ENCODE peak calls at places on chromosomes 4 and X, in seven cellular contexts. B is hippocampal formation; Z is fibroblast of mammary gland; M is psoas muscle; V is NCI-H446 treated with DMSO at 0.1 percent for 48 hours; Q is CD8-positive, alpha-beta memory T cell; L is neural crest cell. T is an unnamed sample.

GRCh38 chrX:10041383-10041782 is 74.2 kb downstream of the CLDN34 start:
- DNase-seq in B (no peak), Z (no peak), M (no peak), V (no peak), Q (no peak), L (no peak), T (no peak)

GRCh38 chr4:165967486-165967885 is 94.4 kb downstream of the TLL1 start:
- DNase-seq in B (no peak), Z (no peak), M (no peak), V (no peak), Q (no peak), L (no peak), T (no peak)

GRCh38 chr4:127783971-127784519 is 1.9 kb downstream of the HSPA4L start:
- DNase-seq in B (peak), Z (no peak), M (no peak), V (no peak), Q (no peak), L (no peak), T (no peak)

GRCh38 chr4:153112071-153112460 is 92.2 kb upstream of the TRIM2 start:
- DNase-seq in B (no peak), Z (no peak), M (no peak), V (no peak), Q (no peak), L (no peak), T (no peak)

GRCh38 chrX:70476934-70477733 is 32.5 kb downstream of the DLG3 start:
- DNase-seq in B (no peak), Z (peak), M (peak), V (no peak), Q (no peak), L (no peak), T (no peak)

GRCh38 chr4:112523008-112523440 is 7.0 kb upstream of the NEUROG2 start:
- DNase-seq in B (no peak), Z (peak), M (no peak), V (no peak), Q (peak), L (peak), T (peak)

GRCh38 chr4:62717144-62717543 is 1517.0 kb downstream of the ADGRL3 start:
- DNase-seq in B (no peak), Z (no peak), M (no peak), V (no peak), Q (no peak), L (no peak), T (no peak)

GRCh38 chr4:122814426-122814825 is 12.2 kb upstream of the FGF2 start:
- DNase-seq in B (no peak), Z (no peak), M (no peak), V (no peak), Q (no peak), L (no peak), T (no peak)

GRCh38 chr4:6134612-6135220 is 65.6 kb downstream of the JAKMIP1 start:
- DNase-seq in B (no peak), Z (no peak), M (no peak), V (no peak), Q (peak), L (no peak), T (peak)

GRCh38 chr4:104868533-104868932 is 278.1 kb upstream of the TET2 start:
- DNase-seq in B (no peak), Z (no peak), M (no peak), V (no peak), Q (no peak), L (no peak), T (no peak)

GRCh38 chr4:24857996-24858395 is 54.8 kb downstream of the CCDC149 start:
- DNase-seq in B (no peak), Z (peak), M (no peak), V (no peak), Q (no peak), L (no peak), T (no peak)

GRCh38 chr4:147772056-147772455 is 40.2 kb downstream of the ARHGAP10 start:
- DNase-seq in B (no peak), Z (no peak), M (no peak), V (no peak), Q (no peak), L (no peak), T (no peak)

GRCh38 chr4:80295841-80296240 is 29.4 kb downstream of the FGF5 start:
- DNase-seq in B (no peak), Z (peak), M (no peak), V (no peak), Q (no peak), L (no peak), T (no peak)

GRCh38 chr4:148980782-148981181 is 538.6 kb upstream of the NR3C2 start:
- DNase-seq in B (peak), Z (no peak), M (no peak), V (no peak), Q (no peak), L (no peak), T (no peak)

GRCh38 chrX:40066700-40067099 is 31.1 kb downstream of the BCOR start:
- DNase-seq in B (no peak), Z (no peak), M (no peak), V (no peak), Q (no peak), L (no peak), T (no peak)

GRCh38 chrX:15206306-15206705 is 63.6 kb downstream of the ASB9 start:
- DNase-seq in B (no peak), Z (no peak), M (no peak), V (no peak), Q (no peak), L (no peak), T (no peak)

GRCh38 chr4:48421101-48421500 is 62.0 kb upstream of the SLC10A4 start:
- DNase-seq in B (no peak), Z (no peak), M (no peak), V (no peak), Q (no peak), L (no peak), T (no peak)

GRCh38 chrX:40931921-40932320 is 153.3 kb upstream of the USP9X start:
- DNase-seq in B (no peak), Z (peak), M (no peak), V (peak), Q (no peak), L (no peak), T (no peak)

GRCh38 chrX:32745323-32745722 is 466.0 kb downstream of the DMD start:
- DNase-seq in B (no peak), Z (no peak), M (no peak), V (no peak), Q (no peak), L (no peak), T (no peak)

GRCh38 chr4:17761062-17761461 is 20.4 kb downstream of the FAM184B start:
- DNase-seq in B (no peak), Z (no peak), M (no peak), V (no peak), Q (no peak), L (no peak), T (no peak)

GRCh38 chr4:52863324-52863723 is 1.2 kb downstream of the RASL11B start:
- DNase-seq in B (no peak), Z (no peak), M (no peak), V (no peak), Q (no peak), L (no peak), T (no peak)

GRCh38 chr4:126827669-126828068 is 805.1 kb upstream of the INTU start:
- DNase-seq in B (no peak), Z (no peak), M (no peak), V (no peak), Q (no peak), L (no peak), T (no peak)

GRCh38 chr4:90792689-90793088 is 665.5 kb downstream of the CCSER1 start:
- DNase-seq in B (no peak), Z (no peak), M (no peak), V (no peak), Q (no peak), L (no peak), T (no peak)

GRCh38 chr4:40401646-40402045 is 66.5 kb downstream of the CHRNA9 start:
- DNase-seq in B (no peak), Z (peak), M (no peak), V (no peak), Q (no peak), L (no peak), T (no peak)

GRCh38 chrX:133637765-133638164 is 222.5 kb upstream of the GPC4 start:
- DNase-seq in B (no peak), Z (no peak), M (no peak), V (no peak), Q (no peak), L (no peak), T (no peak)

GRCh38 chrX:47179221-47179927 is 14.3 kb upstream of the UBA1 start:
- DNase-seq in B (no peak), Z (peak), M (peak), V (no peak), Q (no peak), L (no peak), T (peak)

GRCh38 chr4:153514001-153514526 is 47.9 kb downstream of the TMEM131L start:
- DNase-seq in B (no peak), Z (peak), M (no peak), V (peak), Q (no peak), L (no peak), T (no peak)

GRCh38 chrX:2848806-2849420 is 20.2 kb downstream of the GYG2 start:
- DNase-seq in B (no peak), Z (peak), M (no peak), V (no peak), Q (no peak), L (no peak), T (no peak)

GRCh38 chr4:84218002-84218401 is 281.1 kb downstream of the NKX6-1 start:
- DNase-seq in B (no peak), Z (no peak), M (no peak), V (peak), Q (no peak), L (peak), T (no peak)

GRCh38 chr4:24413311-24413784 is 171.0 kb downstream of the DHX15 start:
- DNase-seq in B (no peak), Z (no peak), M (no peak), V (no peak), Q (no peak), L (no peak), T (no peak)

GRCh38 chr4:2796261-2797187 is 3.6 kb downstream of the SH3BP2 start:
- DNase-seq in B (no peak), Z (no peak), M (peak), V (no peak), Q (no peak), L (no peak), T (no peak)

GRCh38 chr4:186927624-186928023 is 204.0 kb upstream of the FAT1 start:
- DNase-seq in B (no peak), Z (no peak), M (no peak), V (no peak), Q (no peak), L (no peak), T (no peak)

GRCh38 chr4:132071815-132072214 is 1077.3 kb upstream of the PCDH10 start:
- DNase-seq in B (no peak), Z (peak), M (no peak), V (no peak), Q (no peak), L (no peak), T (no peak)

GRCh38 chrX:69066021-69066757 is 99.1 kb downstream of the PJA1 start:
- DNase-seq in B (no peak), Z (no peak), M (no peak), V (no peak), Q (no peak), L (no peak), T (no peak)

GRCh38 chrX:13092455-13092941 is 48.1 kb upstream of the FAM9C start:
- DNase-seq in B (no peak), Z (no peak), M (peak), V (no peak), Q (peak), L (no peak), T (no peak)

T was measured in testis.